ENCODE peak calls at places on chromosome 16, in ten cellular contexts. F is cardiac muscle cell, U is testis, K is tibial artery, W is SK-N-SH, Q is Peyer's patch, J is PC-9, T is ascending aorta, V is esophagus squamous epithelium, I is tibial nerve. X is an unnamed sample.

GRCh38 chr16:73204359-73205152 is 156.6 kb upstream of the ZFHX3 start:
- DNase-seq in F (no peak), Q (no peak), V (no peak), T (no peak), I (no peak), J (no peak), K (no peak), U (no peak), W (no peak), X (no peak)

GRCh38 chr16:57299009-57299718 is 14.7 kb upstream of the PLLP start:
- DNase-seq in J (no peak), W (peak; percentile 69), U (no peak), Q (no peak), K (peak; percentile 80), I (no peak), V (no peak), F (no peak), T (peak; percentile 90), X (no peak)

GRCh38 chr16:85258166-85258565 is 145.9 kb upstream of the CIBAR2 start:
- DNase-seq in I (no peak), J (no peak), F (no peak), U (no peak), Q (no peak), V (no peak), T (no peak), W (no peak), K (no peak), X (no peak)

GRCh38 chr16:14485131-14485551 is 144.9 kb downstream of the PARN start:
- DNase-seq in U (no peak), T (no peak), Q (no peak), F (no peak), V (no peak), W (no peak), I (no peak), K (no peak), J (no peak), X (no peak)

GRCh38 chr16:72246423-72246822 is 74.5 kb upstream of the PMFBP1 start:
- DNase-seq in K (no peak), T (no peak), I (no peak), W (no peak), Q (no peak), F (no peak), J (no peak), V (no peak), U (no peak), X (no peak)

GRCh38 chr16:27080870-27081269 is 14.1 kb downstream of the C16orf82 start:
- DNase-seq in I (no peak), Q (no peak), V (no peak), K (peak; percentile 1), W (peak; percentile 25), U (no peak), T (peak; percentile 21), F (no peak), J (no peak), X (no peak)

GRCh38 chr16:68764866-68765265 is 27.8 kb downstream of the CDH1 start:
- DNase-seq in U (no peak), J (no peak), K (no peak), W (no peak), I (no peak), T (no peak), F (no peak), V (no peak), Q (no peak), X (no peak)

GRCh38 chr16:84043486-84044107 is 1.0 kb upstream of the SLC38A8 start:
- DNase-seq in T (no peak), W (peak; percentile 58), U (no peak), Q (no peak), I (no peak), K (no peak), V (no peak), F (no peak), J (no peak), X (no peak)

GRCh38 chr16:49330562-49331201 is 42.9 kb upstream of the C16orf78 start:
- DNase-seq in I (no peak), Q (no peak), K (no peak), F (no peak), J (no peak), U (no peak), T (no peak), V (no peak), W (no peak), X (no peak)

GRCh38 chr16:30669026-30670000 is 11.1 kb downstream of the FBRS start:
- DNase-seq in Q (no peak), F (no peak), I (no peak), K (no peak), U (no peak), T (no peak), J (no peak), V (no peak), W (no peak), X (no peak)

GRCh38 chr16:85056211-85056748 is 28.7 kb downstream of the KIAA0513 start:
- DNase-seq in U (no peak), F (peak; percentile 49), J (no peak), K (no peak), V (no peak), T (no peak), Q (peak; percentile 28), W (peak; percentile 46), I (no peak), X (no peak)

GRCh38 chr16:66752958-66753357 is 1.5 kb upstream of the DYNC1LI2 start:
- DNase-seq in V (no peak), F (no peak), Q (no peak), J (no peak), W (no peak), I (no peak), K (no peak), T (no peak), U (no peak), X (no peak)

GRCh38 chr16:81641403-81642106 is 137.5 kb upstream of the PLCG2 start:
- DNase-seq in V (no peak), K (no peak), Q (no peak), W (peak; percentile 89), T (no peak), F (peak; percentile 26), I (no peak), U (no peak), J (no peak), X (no peak)

GRCh38 chr16:12341423-12341822 is 364.9 kb downstream of the SNX29 start:
- DNase-seq in U (no peak), T (no peak), K (no peak), F (no peak), V (no peak), W (no peak), I (no peak), Q (no peak), J (peak; percentile 78), X (peak; percentile 69)

DNA sequence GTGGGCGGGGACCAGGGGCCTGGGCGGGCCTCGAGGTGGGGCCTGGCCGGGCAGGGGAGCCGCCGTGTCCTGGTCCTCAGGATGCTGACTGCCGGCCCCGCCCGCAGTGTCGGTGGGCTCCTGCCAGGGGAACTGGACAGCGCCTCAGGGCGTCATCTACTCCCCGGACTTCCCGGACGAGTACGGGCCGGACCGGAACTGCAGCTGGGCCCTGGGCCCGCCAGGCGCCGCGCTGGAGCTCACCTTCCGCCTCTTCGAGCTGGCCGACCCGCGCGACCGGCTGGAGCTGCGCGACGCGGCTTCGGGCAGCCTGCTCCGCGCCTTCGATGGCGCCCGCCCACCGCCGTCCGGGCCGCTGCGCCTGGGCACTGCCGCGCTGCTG is 2.4 kb upstream of the PAQR4 start:
- DNase-seq in V (no peak), J (no peak), T (no peak), Q (no peak), K (no peak), F (no peak), I (no peak), W (no peak), U (no peak), X (no peak)
- H3K4me1 ChIP-seq in V (peaks cover 49% of the 10 kb centered on the region), J (peaks cover 5% of the 10 kb centered on the region), T (peaks cover 44% of the 10 kb centered on the region), Q (peaks cover 66% of the 10 kb centered on the region), K (peaks cover 78% of the 10 kb centered on the region), F (peaks cover 3% of the 10 kb centered on the region), I (peaks cover 89% of the 10 kb centered on the region), W (no peaks in the 10 kb centered on the region), U (peaks cover 29% of the 10 kb centered on the region), X (peaks cover 7% of the 10 kb centered on the region)

DNA sequence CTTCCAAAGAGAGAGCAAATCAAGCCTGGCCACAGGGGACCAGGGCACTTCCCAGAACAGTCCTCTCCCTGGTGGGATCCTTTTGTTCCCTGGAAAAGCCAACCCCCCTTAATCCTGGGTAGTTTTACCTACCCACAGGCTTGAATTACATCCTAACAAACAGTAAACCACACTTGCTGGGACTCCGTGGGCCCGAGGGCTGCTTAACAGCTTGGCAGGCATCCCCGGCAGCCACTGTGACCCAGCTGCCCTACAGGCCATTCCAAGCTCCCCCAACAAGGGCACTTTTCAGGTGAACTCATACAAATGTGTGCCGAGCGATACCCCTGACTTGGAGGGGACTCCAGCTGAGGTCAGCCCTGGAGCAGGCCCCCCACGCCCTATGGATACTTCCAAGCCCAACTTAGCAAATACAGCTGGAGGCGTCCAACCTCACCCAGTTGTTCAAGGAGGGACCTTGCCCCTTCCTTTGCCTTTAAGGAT is 26.4 kb downstream of the ADCY9 start:
- DNase-seq in U (no peak), W (no peak), K (no peak), J (no peak), Q (no peak), V (no peak), F (no peak), I (no peak), T (no peak), X (no peak)
- H3K27ac ChIP-seq in U (no peak overlapping the region), W (no peak overlapping the region), K (peak overlapping the region; percentile 83), J (no peak overlapping the region), Q (peak overlapping the region; percentile 14), V (peak overlapping the region; percentile 53), F (no peak overlapping the region), I (no peak overlapping the region), T (peak overlapping the region; percentile 90), X (no peak overlapping the region)

GRCh38 chr16:86772671-86773338 is 194.5 kb downstream of the FOXL1 start:
- DNase-seq in U (no peak), W (no peak), I (no peak), F (no peak), Q (no peak), T (no peak), V (no peak), K (peak; percentile 53), J (no peak), X (no peak)
- TF ChIP-seq CTCF in U (no peak), W (peak; percentile 26), I (no peak), F (no peak), Q (no peak), T (no peak), V (no peak), K (no peak), J (no peak), X (no peak)

DNA sequence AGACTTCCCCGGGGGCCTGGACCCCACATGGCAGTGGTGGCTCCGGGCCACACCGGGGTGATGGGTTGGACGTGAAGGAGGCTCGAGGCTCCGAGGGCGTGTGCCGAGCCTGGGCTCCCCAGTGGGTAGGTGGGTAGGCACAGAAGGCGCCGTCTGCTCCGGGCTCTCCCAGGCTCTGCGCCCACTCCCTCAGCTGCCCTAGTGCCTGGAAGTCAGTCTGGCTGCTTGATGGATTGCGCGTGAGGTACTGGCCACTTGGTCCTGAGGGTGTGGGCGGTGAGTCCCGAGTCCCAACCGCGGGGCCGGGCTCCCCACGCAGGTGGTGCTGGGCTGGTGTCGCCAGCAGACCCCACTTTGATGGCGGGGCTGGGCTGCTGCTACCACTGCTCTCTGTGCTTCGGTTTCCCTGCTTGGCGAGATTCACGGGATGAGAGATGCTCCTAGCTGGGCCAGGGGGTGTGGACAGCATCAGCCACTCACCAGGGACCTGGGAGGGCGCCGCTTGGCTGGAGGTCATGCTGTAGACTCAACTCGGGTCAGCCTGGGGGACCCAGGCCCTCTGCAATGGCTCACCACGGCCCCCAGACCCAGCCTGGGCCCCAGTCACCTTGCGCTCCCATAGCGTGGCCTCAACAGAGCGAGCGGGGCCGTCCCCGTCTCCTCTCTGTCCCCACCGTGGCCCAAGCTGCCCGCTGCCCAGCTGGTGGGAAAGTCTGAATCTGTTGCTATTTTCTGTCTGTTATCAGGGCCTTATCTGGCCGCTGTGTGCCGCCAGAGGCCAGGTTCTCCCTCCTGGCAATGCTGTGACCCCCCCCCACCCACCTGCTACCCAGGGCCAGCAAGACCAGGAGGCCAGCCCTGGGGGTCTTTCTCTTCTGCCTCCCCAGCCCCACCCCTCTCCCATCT is 26.1 kb downstream of the ZFPM1 start:
- DNase-seq in U (peak; percentile 75), T (no peak), F (peak; percentile 43), J (no peak), Q (no peak), V (no peak), K (no peak), I (no peak), W (peak; percentile 81), X (no peak)
- H3K4me1 ChIP-seq in U (peaks cover 22% of the 10 kb centered on the region), T (no peaks in the 10 kb centered on the region), F (peaks cover 33% of the 10 kb centered on the region), J (no peaks in the 10 kb centered on the region), Q (peaks cover 29% of the 10 kb centered on the region), V (no peaks in the 10 kb centered on the region), K (no peaks in the 10 kb centered on the region), I (no peaks in the 10 kb centered on the region), W (no peaks in the 10 kb centered on the region), X (no peaks in the 10 kb centered on the region)

X was measured in foreskin keratinocyte.